ENCODE peak calls at places on chromosomes 13 and 19, in nine cellular contexts. R is T1000; P is lung; M is CD8-positive, alpha-beta memory T cell; V is NCI-H446 treated with DMSO at 0.1 percent for 48 hours; Z is stimulated activated CD8-positive, alpha-beta memory T cell treated with anti-CD3 and anti-CD28 coated beads, Interleukin-7, amount 100 ng/mL, for 4 hours; T is stimulated activated CD4-positive, alpha-beta T cell treated with anti-CD3 and anti-CD28 coated beads, Interleukin-12 subunit alpha, Interleukin-12 subunit beta, amount 100 ng/mL, for 24 hours; G is nucleus accumbens; E is T-cell. J is an unnamed sample.

GRCh38 chr13:28379371-28380083 is 115.4 kb downstream of the FLT1 start:
- DNase-seq in R (no peak), P (no peak), M (no peak), V (no peak), Z (no peak), T (no peak), G (no peak), E (no peak), J (no peak)

GRCh38 chr13:49403966-49404365 is 39.9 kb downstream of the CAB39L start:
- DNase-seq in R (no peak), P (no peak), M (no peak), V (no peak), Z (no peak), T (no peak), G (no peak), E (no peak), J (no peak)

GRCh38 chr13:25840261-25840660 is 211.6 kb downstream of the SHISA2 start:
- DNase-seq in R (no peak), P (no peak), M (no peak), V (no peak), Z (no peak), T (no peak), G (no peak), E (no peak), J (no peak)

GRCh38 chr13:23671902-23672301 is 101.7 kb downstream of the TNFRSF19 start:
- DNase-seq in R (no peak), P (no peak), M (no peak), V (no peak), Z (no peak), T (no peak), G (no peak), E (no peak), J (no peak)

GRCh38 chr13:40190656-40191100 is 475.8 kb downstream of the FOXO1 start:
- DNase-seq in R (no peak), P (no peak), M (peak; percentile 82), V (peak; percentile 82), Z (peak; percentile 40), T (peak; percentile 61), G (peak; percentile 71), E (peak; percentile 75), J (no peak)

GRCh38 chr13:111007209-111007608 is 92.3 kb upstream of the ANKRD10 start:
- DNase-seq in R (no peak), P (no peak), M (no peak), V (no peak), Z (no peak), T (no peak), G (no peak), E (no peak), J (no peak)

GRCh38 chr13:33485247-33485646 is 199.7 kb upstream of the STARD13 start:
- DNase-seq in R (no peak), P (no peak), M (no peak), V (no peak), Z (no peak), T (no peak), G (no peak), E (no peak), J (no peak)

GRCh38 chr13:21767032-21767431 is 96.2 kb downstream of the FGF9 start:
- DNase-seq in R (no peak), P (no peak), M (no peak), V (no peak), Z (no peak), T (no peak), G (no peak), E (no peak), J (no peak)

GRCh38 chr19:19491321-19492025 is 23.9 kb downstream of the TSSK6 start:
- DNase-seq in R (no peak), P (no peak), M (no peak), V (no peak), Z (no peak), T (no peak), G (no peak), E (no peak), J (no peak)

GRCh38 chr19:1217366-1217765 is 11.8 kb downstream of the STK11 start:
- DNase-seq in R (no peak), P (no peak), M (no peak), V (no peak), Z (no peak), T (no peak), G (no peak), E (no peak), J (no peak)

GRCh38 chr13:30421093-30422055 is 919 bp upstream of the UBE2L5 start:
- DNase-seq in R (peak; percentile 38), P (peak; percentile 86), M (peak; percentile 57), V (no peak), Z (peak; percentile 35), T (peak; percentile 45), G (peak; percentile 70), E (no peak), J (peak; percentile 71)

GRCh38 chr19:39603825-39604224 is 1.5 kb downstream of the LGALS13 start:
- DNase-seq in R (no peak), P (no peak), M (no peak), V (no peak), Z (no peak), T (no peak), G (no peak), E (no peak), J (no peak)

GRCh38 chr13:48125794-48126228 is 30.9 kb upstream of the MED4 start:
- DNase-seq in R (no peak), P (peak; percentile 41), M (no peak), V (peak; percentile 20), Z (no peak), T (no peak), G (no peak), E (no peak), J (no peak)

GRCh38 chr19:45403781-45404556 is 900 bp downstream of the PPP1R13L start:
- DNase-seq in R (no peak), P (peak; percentile 71), M (peak; percentile 77), V (no peak), Z (no peak), T (peak; percentile 61), G (no peak), E (peak; percentile 53), J (peak; percentile 73)

GRCh38 chr13:98657506-98658085 is 80.7 kb upstream of the STK24 start:
- DNase-seq in R (no peak), P (no peak), M (no peak), V (no peak), Z (no peak), T (no peak), G (no peak), E (no peak), J (no peak)

GRCh38 chr19:3976495-3977241 is 5.8 kb upstream of the DAPK3 start:
- DNase-seq in R (no peak), P (peak; percentile 60), M (no peak), V (no peak), Z (no peak), T (peak; percentile 4), G (no peak), E (no peak), J (no peak)

GRCh38 chr19:45676851-45677263 is 8.8 kb downstream of the GIPR start:
- DNase-seq in R (no peak), P (peak; percentile 33), M (peak; percentile 75), V (no peak), Z (peak; percentile 78), T (peak; percentile 22), G (peak; percentile 23), E (peak; percentile 26), J (no peak)

GRCh38 chr13:31022491-31022890 is 90.0 kb downstream of the TEX26 start:
- DNase-seq in R (no peak), P (no peak), M (no peak), V (no peak), Z (no peak), T (no peak), G (no peak), E (no peak), J (no peak)

GRCh38 chr13:110798595-110798994 is 85.1 kb downstream of the ING1 start:
- DNase-seq in R (no peak), P (no peak), M (no peak), V (no peak), Z (no peak), T (no peak), G (no peak), E (no peak), J (no peak)

GRCh38 chr19:4541114-4541805 is 1.4 kb upstream of the LRG1 start:
- DNase-seq in R (no peak), P (no peak), M (no peak), V (no peak), Z (no peak), T (no peak), G (no peak), E (no peak), J (no peak)

GRCh38 chr13:51520524-51520923 is 63.7 kb upstream of the WDFY2 start:
- DNase-seq in R (no peak), P (no peak), M (no peak), V (peak; percentile 75), Z (no peak), T (no peak), G (no peak), E (no peak), J (no peak)

GRCh38 chr13:36998624-36999041 is 507 bp downstream of the ALG5 start:
- DNase-seq in R (no peak), P (peak; percentile 39), M (peak; percentile 56), V (no peak), Z (peak; percentile 1), T (peak; percentile 7), G (no peak), E (no peak), J (peak; percentile 25)

GRCh38 chr19:17721821-17722220 is 2.5 kb downstream of the MAP1S start:
- DNase-seq in R (no peak), P (peak; percentile 52), M (no peak), V (no peak), Z (no peak), T (no peak), G (peak; percentile 22), E (no peak), J (peak; percentile 46)

GRCh38 chr19:33393286-33394005 is 19.9 kb downstream of the CEBPG start:
- DNase-seq in R (no peak), P (no peak), M (peak; percentile 25), V (no peak), Z (no peak), T (no peak), G (no peak), E (no peak), J (no peak)

GRCh38 chr19:30516111-30516510 is 143.9 kb downstream of the ZNF536 start:
- DNase-seq in R (no peak), P (no peak), M (no peak), V (no peak), Z (no peak), T (no peak), G (no peak), E (no peak), J (no peak)

GRCh38 chr13:83752141-83752540 is 130.1 kb downstream of the SLITRK1 start:
- DNase-seq in R (no peak), P (no peak), M (no peak), V (no peak), Z (no peak), T (no peak), G (no peak), E (no peak), J (no peak)

GRCh38 chr19:45076029-45076850 is at the start of gene ZNF296:
- DNase-seq in R (no peak), P (peak; percentile 83), M (peak; percentile 85), V (peak; percentile 46), Z (peak; percentile 80), T (peak; percentile 79), G (no peak), E (peak; percentile 41), J (peak; percentile 47)

GRCh38 chr19:46913198-46913851 is 52.5 kb downstream of the ARHGAP35 start:
- DNase-seq in R (no peak), P (no peak), M (no peak), V (no peak), Z (no peak), T (no peak), G (no peak), E (no peak), J (no peak)

GRCh38 chr13:39602277-39602613 is 748 bp downstream of the LHFPL6 start:
- DNase-seq in R (no peak), P (no peak), M (no peak), V (no peak), Z (no peak), T (no peak), G (no peak), E (no peak), J (no peak)

GRCh38 chr13:60627071-60627686 is 230.2 kb downstream of the TDRD3 start:
- DNase-seq in R (no peak), P (no peak), M (no peak), V (no peak), Z (no peak), T (peak; percentile 2), G (peak; percentile 40), E (no peak), J (peak; percentile 79)

GRCh38 chr13:102773441-102774209 is at the start of gene TEX30:
- DNase-seq in R (peak; percentile 67), P (peak; percentile 80), M (peak; percentile 90), V (peak; percentile 58), Z (peak; percentile 84), T (peak; percentile 73), G (peak; percentile 75), E (peak; percentile 76), J (peak; percentile 87)